ENCODE peak calls at places on chromosomes 4 and X, in four cellular contexts. J is HepG2, O is K562, F is H1. E is an unnamed sample.

GRCh38 chr4:165537028-165537648 is 158.3 kb downstream of the CPE start:
- DNase-seq in J (peak), O (peak), F (no peak), E (peak)

GRCh38 chrX:49041683-49042529 is 1.3 kb downstream of the TFE3 start:
- DNase-seq in J (no peak), O (peak), F (no peak), E (peak)

GRCh38 chrX:39730671-39731389 is 366.9 kb downstream of the BCOR start:
- DNase-seq in J (peak), O (peak), F (peak), E (peak)

GRCh38 chr4:101356928-101357327 is 9.6 kb upstream of the PPP3CA start:
- DNase-seq in J (peak), O (no peak), F (no peak), E (peak)

GRCh38 chrX:53716328-53717088 is 30.0 kb upstream of the HUWE1 start:
- DNase-seq in J (no peak), O (no peak), F (no peak), E (no peak)

GRCh38 chr4:122827258-122827887 is 742 bp downstream of the FGF2 start:
- DNase-seq in J (no peak), O (peak), F (no peak), E (peak)

GRCh38 chr4:83320548-83320947 is 14.1 kb downstream of the HPSE start:
- DNase-seq in J (no peak), O (no peak), F (no peak), E (no peak)

GRCh38 chrX:117972681-117973080 is 143.9 kb downstream of the KLHL13 start:
- DNase-seq in J (no peak), O (no peak), F (no peak), E (no peak)

GRCh38 chr4:5474756-5475155 is 233.6 kb downstream of the EVC2 start:
- DNase-seq in J (no peak), O (no peak), F (no peak), E (peak)

GRCh38 chr4:180028682-180029081 is 2214.5 kb upstream of the TENM3 start:
- DNase-seq in J (peak), O (peak), F (peak), E (no peak)

GRCh38 chrX:17706676-17707075 is 30.6 kb upstream of the SCML1 start:
- DNase-seq in J (peak), O (no peak), F (no peak), E (peak)

GRCh38 chrX:149871940-149872339 is 9.0 kb upstream of the MAGEA8 start:
- DNase-seq in J (peak), O (peak), F (peak), E (peak)

GRCh38 chrX:46681849-46682248 is 77.1 kb downstream of the SLC9A7 start:
- DNase-seq in J (no peak), O (no peak), F (no peak), E (no peak)

GRCh38 chr4:30879841-30880240 is 159.7 kb downstream of the PCDH7 start:
- DNase-seq in J (no peak), O (no peak), F (no peak), E (no peak)

GRCh38 chrX:11781734-11782370 is 23.8 kb downstream of the MSL3 start:
- DNase-seq in J (no peak), O (peak), F (no peak), E (no peak)

GRCh38 chr4:27861802-27862201 is 1001.2 kb downstream of the STIM2 start:
- DNase-seq in J (no peak), O (no peak), F (no peak), E (no peak)

GRCh38 chrX:81202989-81203388 is 1.1 kb downstream of the SH3BGRL start:
- DNase-seq in J (no peak), O (peak), F (no peak), E (no peak)

GRCh38 chrX:68183612-68184214 is 249.6 kb downstream of the OPHN1 start:
- DNase-seq in J (peak), O (peak), F (no peak), E (peak)

GRCh38 chrX:116881961-116882360 is 419.2 kb upstream of the CT83 start:
- DNase-seq in J (no peak), O (no peak), F (no peak), E (no peak)

GRCh38 chr4:155392486-155393184 is 15.9 kb upstream of the MAP9 start:
- DNase-seq in J (peak), O (no peak), F (no peak), E (peak)

GRCh38 chr4:64271601-64272081 is 137.6 kb downstream of the TECRL start:
- DNase-seq in J (peak), O (no peak), F (no peak), E (peak)

DNA sequence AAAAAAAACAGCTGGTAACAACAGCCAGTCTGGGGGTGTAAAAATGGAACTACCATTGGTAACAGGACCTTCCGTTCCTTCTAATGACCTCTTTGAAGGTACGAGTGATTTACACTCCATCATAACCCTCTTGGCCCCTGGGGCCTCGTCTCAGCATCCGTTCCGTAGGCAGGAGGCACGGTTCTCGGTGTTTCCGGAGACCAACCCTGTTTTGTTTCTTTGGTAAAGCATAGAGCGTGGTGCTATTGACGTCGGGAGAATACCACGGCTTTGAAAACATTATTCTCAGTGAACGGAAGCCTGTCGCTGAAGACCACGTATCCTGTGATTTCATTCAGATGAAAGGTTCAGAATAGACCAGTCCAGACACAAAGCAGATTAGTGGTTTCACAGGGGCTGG is 198.9 kb downstream of the ASMT start:
- DNase-seq in J (no peak), O (no peak), F (no peak), E (no peak)
- TF ChIP-seq JUN in J (no peak), O (no peak), F (no peak), E (no peak)

GRCh38 chr4:86831262-86832090 is 17.7 kb downstream of the SLC10A6 start:
- DNase-seq in J (peak), O (no peak), F (no peak), E (peak)

GRCh38 chr4:86822136-86822535 is 27.0 kb downstream of the SLC10A6 start:
- DNase-seq in J (no peak), O (no peak), F (no peak), E (no peak)

DNA sequence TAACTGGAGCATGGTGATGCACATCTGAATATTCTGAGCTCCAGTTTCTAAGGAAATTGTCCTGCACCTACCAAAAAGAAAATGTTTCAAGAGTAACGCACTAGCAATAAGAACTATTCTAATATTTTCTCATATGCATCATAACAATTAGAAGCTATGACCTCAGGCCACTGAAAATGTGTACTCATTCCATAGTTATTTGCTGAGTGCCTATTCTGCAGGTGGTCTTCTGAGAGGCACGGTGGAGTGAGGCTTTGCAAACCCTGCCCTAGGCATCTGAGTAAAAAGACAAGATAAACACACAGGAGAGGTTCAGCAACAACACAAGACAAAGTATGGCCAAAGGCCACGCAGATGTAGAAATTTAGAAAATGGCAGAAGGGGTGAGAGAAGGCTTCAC is 23.7 kb downstream of the SLC10A6 start:
- DNase-seq in J (no peak), O (no peak), F (no peak), E (no peak)
- TF ChIP-seq CHD2 in J (no peak), O (no peak), F (no peak), E (no peak)

DNA sequence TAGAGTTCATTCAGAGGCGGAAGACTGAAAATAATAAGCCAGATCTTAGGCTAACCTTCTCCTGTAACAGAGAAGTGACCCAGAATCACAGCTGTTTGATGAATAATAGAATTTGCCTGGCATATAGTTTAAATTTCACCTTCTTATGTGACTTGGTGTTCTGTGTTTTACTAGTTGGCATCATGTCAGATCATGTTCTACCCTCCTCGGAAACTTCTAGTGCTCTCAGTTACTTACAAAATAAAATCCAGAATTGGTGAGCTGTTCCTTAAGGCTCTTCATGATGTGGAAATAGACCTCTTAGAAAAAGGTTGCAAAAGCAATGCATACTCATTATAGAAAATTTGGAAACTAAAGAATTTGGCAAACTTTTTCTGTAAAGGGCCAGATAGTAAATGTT is 31.1 kb downstream of the TMEM164 start:
- DNase-seq in J (no peak), O (no peak), F (no peak), E (no peak)
- TF ChIP-seq MAX in J (no peak), O (no peak), F (no peak), E (no peak)

DNA sequence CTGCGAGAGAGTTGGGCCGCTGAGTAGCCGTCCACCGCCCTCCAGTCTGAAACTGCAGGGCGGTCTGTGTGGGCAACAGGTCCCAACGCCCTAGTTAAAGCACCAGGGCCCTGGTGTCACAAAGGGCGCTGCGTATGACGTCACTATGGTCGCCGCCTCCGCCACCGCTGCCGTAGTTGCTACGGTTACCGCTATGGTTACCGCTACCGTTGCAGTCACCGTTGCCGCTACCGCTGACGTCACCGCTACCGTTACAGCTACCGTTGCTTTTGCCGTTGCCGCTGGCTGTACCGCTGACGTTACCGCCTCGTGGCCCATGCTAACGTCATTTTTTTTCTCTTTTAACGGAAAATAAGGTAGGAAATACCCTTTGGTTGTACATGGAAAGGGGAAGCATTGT is at the start of gene PPP1R2C:
- DNase-seq in J (no peak), O (no peak), F (no peak), E (no peak)
- TF ChIP-seq JUN in J (no peak), O (no peak), F (no peak), E (no peak)